ENCODE peak calls at places on chromosomes 7 and 10, in ten cellular contexts. M, S, X, U, T, O, D, Y, H and I are unnamed samples.

GRCh38 chr10:122476034-122476695 is 14.8 kb downstream of the HTRA1 start:
- DNase-seq in Y (no peak), X (no peak), U (peak; percentile 48), S (no peak), M (no peak), O (no peak), D (peak; percentile 54), T (no peak), H (no peak), I (no peak)

GRCh38 chr10:126849646-126850045 is 55.6 kb upstream of the DOCK1 start:
- DNase-seq in U (no peak), Y (no peak), T (no peak), M (no peak), D (no peak), O (no peak), H (no peak), X (no peak), S (no peak), I (no peak)

GRCh38 chr7:143120696-143121405 is 11.0 kb upstream of the PIP start:
- DNase-seq in Y (no peak), O (no peak), T (no peak), H (no peak), X (no peak), U (no peak), D (no peak), M (no peak), S (no peak), I (no peak)

GRCh38 chr10:77756319-77757232 is 119.0 kb upstream of the KCNMA1 start:
- DNase-seq in D (no peak), U (peak; percentile 95), S (peak; percentile 47), M (peak; percentile 84), T (peak; percentile 98), X (no peak), Y (peak; percentile 58), O (peak; percentile 70), H (no peak), I (peak; percentile 69)

GRCh38 chr7:157633465-157634185 is 296.8 kb downstream of the DNAJB6 start:
- DNase-seq in U (no peak), T (no peak), D (no peak), Y (no peak), X (no peak), H (no peak), S (no peak), O (no peak), M (no peak), I (no peak)

GRCh38 chr7:105643384-105643783 is 62.1 kb upstream of the EFCAB10 start:
- DNase-seq in D (no peak), X (peak; percentile 61), S (no peak), T (no peak), M (peak; percentile 53), U (peak; percentile 90), Y (peak; percentile 72), H (no peak), O (peak; percentile 60), I (peak; percentile 5)

GRCh38 chr7:496528-497295 is 22.9 kb downstream of the PDGFA start:
- DNase-seq in M (no peak), H (no peak), O (no peak), Y (no peak), T (no peak), D (peak; percentile 64), S (no peak), U (peak; percentile 2), X (peak; percentile 47), I (no peak)

GRCh38 chr10:83765711-83766110 is 373.6 kb upstream of the GHITM start:
- DNase-seq in O (no peak), U (no peak), Y (no peak), H (no peak), D (no peak), X (no peak), S (no peak), M (no peak), T (no peak), I (no peak)

GRCh38 chr10:34299105-34299611 is 515.9 kb downstream of the PARD3 start:
- DNase-seq in Y (no peak), M (peak; percentile 53), S (no peak), T (peak; percentile 52), O (no peak), X (no peak), D (no peak), H (no peak), U (no peak), I (peak; percentile 35)

GRCh38 chr7:42106562-42106961 is 130.4 kb downstream of the GLI3 start:
- DNase-seq in D (no peak), U (no peak), Y (no peak), M (peak; percentile 60), H (no peak), S (no peak), T (no peak), O (no peak), X (no peak), I (peak; percentile 49)

GRCh38 chr7:102412548-102412947 is 16.4 kb downstream of the PRKRIP1 start:
- DNase-seq in D (no peak), H (no peak), Y (peak; percentile 35), U (peak; percentile 80), S (no peak), T (peak; percentile 43), X (peak; percentile 71), M (peak; percentile 41), O (peak; percentile 90), I (peak; percentile 25)

DNA sequence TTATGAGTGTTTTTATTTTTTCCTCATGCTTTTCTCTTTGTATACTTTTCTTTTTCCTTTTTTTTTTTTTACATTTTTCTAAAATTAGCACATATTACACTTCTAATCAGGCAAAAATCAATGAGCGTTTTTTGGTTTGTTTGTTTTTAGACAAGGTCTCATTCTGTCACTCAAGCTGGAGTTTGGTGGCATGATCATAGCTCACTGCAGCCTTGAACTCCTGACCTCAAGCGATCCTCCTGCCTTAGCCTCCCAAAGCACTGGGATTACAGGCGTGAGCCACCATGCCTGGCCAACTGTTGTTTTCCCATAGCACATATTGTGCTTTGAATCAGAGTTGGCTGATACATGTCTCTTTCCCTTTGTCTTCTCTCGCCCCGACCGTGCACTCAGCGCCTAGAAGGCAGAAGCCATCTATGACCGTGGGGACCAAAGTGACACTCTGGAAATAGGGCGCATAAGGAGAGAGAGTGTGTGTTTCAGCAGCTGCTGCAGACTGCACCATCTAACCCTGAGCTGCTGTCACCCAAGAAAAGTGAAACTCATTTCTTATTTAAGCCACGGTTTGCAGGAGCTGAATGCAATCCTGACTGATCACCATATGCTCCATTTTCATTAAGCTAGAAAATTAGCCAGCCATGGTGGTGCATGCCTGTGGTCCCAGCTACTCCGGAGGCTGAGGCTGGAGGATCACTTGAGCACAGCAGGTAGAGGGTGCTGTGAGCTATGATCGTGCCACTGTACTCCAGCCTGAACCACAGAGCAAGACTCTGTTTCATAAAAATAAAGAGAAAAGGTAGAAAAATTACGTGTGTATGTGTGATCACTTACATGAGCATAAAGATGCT is 41.4 kb upstream of the GTF2I start:
- DNase-seq in D (no peak), S (no peak), M (no peak), U (no peak), X (no peak), O (no peak), T (no peak), Y (no peak), H (no peak), I (no peak)
- H3K4me3 ChIP-seq in D (no peak overlapping the region), S (no peak overlapping the region), M (no peak overlapping the region), U (no peak overlapping the region), X (no peak overlapping the region), O (no peak overlapping the region), T (no peak overlapping the region), Y (no peak overlapping the region), H (no peak overlapping the region), I (no peak overlapping the region)

GRCh38 chr10:105974803-105975456 is 1189.6 kb downstream of the SORCS1 start:
- DNase-seq in S (no peak), D (no peak), U (peak; percentile 75), Y (peak; percentile 46), T (peak; percentile 57), O (peak; percentile 54), X (no peak), H (no peak), M (peak; percentile 52), I (peak; percentile 29)
- TF ChIP-seq CTCF in S (peak; percentile 12), D (peak; percentile 30), U (peak; percentile 84), Y (peak; percentile 47), T (peak; percentile 72), O (peak; percentile 48), X (peak; percentile 37), H (peak; percentile 65), M (peak; percentile 79), I (peak; percentile 73)

DNA sequence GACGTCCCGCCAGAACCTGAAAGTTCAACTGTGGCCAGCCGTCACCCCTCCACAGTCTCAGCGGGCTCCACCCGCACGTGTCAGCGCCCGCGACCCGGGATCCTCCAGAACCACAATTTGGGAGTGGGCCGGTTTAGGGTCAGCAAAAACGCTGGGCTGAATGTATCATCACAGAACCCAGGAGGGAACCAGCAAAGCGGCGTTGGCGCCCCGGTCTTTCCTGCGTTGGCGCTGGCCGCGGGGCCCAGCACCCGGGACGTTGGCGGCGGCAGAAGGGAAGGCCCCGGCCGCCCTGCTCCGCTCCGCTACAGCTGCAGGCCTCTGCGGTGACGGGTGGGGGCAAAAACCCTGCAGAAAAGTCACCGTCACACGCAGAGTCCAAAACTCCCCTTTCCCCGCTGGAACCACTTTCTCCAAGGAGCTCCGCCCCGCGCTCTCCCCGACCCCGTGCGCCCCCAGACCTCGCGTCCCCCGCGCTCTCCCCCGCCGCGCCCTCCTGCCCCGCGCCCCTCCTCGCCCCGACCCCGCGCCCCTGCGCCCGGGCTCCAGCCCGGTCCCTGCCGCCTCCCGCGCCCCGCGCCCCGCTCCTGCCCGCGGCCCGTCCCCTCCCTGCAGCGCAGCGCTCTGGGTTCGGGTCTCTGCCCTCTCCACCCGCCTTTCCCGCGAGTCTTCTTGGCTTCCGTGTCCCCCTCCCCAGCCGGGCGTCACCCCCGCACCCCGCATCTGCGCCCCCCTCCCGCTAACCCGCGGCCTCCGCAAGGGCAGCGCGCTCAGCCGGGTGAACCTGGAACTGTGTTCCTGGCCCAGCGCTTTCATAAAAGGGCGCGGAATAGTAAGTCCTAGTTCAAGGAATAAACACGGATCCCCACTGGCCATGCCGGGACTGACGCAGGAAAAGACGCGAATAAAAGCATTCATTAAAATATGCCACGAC is 24.0 kb upstream of the RNF32 start:
- DNase-seq in T (no peak), H (no peak), Y (no peak), D (no peak), O (no peak), M (no peak), X (no peak), U (peak; percentile 66), S (no peak), I (no peak)
- H3K4me3 ChIP-seq in T (no peak overlapping the region), H (peak overlapping the region; percentile 52), Y (peak overlapping the region; percentile 5), D (peak overlapping the region; percentile 39), O (peak overlapping the region; percentile 52), M (peak overlapping the region; percentile 25), X (peak overlapping the region; percentile 44), U (peak overlapping the region; percentile 61), S (no peak overlapping the region), I (no peak overlapping the region)

DNA sequence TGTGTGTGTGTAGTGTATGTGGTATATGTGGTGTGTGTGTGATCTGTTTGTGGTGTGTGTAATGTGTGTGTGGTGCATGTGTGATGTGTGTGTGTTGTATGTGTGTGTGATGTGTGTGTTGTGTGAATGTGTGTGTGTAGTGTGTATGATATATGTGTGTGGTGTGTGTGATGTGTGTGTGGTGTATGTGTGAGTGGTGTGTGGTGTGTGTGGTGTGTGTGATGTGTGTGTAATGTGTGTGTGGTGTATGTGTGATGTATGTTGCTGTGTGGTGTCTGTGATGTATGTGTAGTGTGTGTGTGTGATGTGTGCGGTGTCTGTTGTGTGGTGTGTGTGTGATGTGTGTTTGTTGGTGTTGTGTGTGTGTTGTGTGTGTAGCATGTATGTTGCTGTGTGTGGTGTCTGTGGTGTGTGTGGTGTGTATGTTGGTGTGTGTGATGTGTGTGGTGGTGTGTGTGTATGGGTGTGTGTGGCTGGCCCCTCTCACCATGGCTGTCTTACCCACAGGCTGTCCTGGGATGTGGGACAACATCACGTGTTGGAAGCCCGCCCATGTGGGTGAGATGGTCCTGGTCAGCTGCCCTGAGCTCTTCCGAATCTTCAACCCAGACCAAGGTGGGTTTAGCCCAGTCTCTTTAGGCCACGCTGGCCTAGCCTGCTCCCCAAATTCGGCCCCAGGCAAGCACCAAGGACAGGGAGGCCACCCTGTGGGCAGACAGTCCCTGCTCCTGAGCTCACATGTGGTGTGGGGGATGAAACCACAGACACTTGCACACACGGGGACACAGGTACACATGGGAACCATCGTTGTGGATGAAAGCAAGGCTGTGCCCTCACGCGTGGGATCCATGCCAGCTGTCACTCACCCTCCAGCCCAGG is 25.6 kb downstream of the ADCYAP1R1 start:
- DNase-seq in T (no peak), D (no peak), H (no peak), X (peak; percentile 39), M (no peak), S (no peak), Y (no peak), O (no peak), U (no peak), I (no peak)
- TF ChIP-seq CTCF in T (no peak), D (no peak), H (no peak), X (no peak), M (no peak), S (no peak), Y (no peak), O (no peak), U (no peak), I (no peak)